ENCODE peak calls at places on chromosomes 3 and 15, in nine cellular contexts. P is nephron progenitor cell, W is AG09309, Y is transverse colon, T is HFF-Myc, I is endothelial cell, C is GM20000, R is GM10248, U is dorsolateral prefrontal cortex. D is an unnamed sample.

GRCh38 chr15:101476756-101477155 is 12.8 kb downstream of the PCSK6 start:
- DNase-seq in C (no peak), Y (no peak), P (no peak), T (no peak), R (no peak), U (no peak), I (no peak), W (no peak), D (no peak)

GRCh38 chr3:111846717-111847116 is 12.3 kb upstream of the PHLDB2 start:
- DNase-seq in C (no peak), I (no peak), Y (no peak), W (peak; percentile 88), T (no peak), P (no peak), R (no peak), U (no peak), D (no peak)

GRCh38 chr15:89137926-89138325 is 49.7 kb downstream of the ABHD2 start:
- DNase-seq in U (no peak), T (no peak), C (no peak), P (no peak), I (no peak), Y (no peak), W (no peak), R (no peak), D (no peak)

GRCh38 chr3:82294609-82295008 is 533.2 kb upstream of the GBE1 start:
- DNase-seq in R (no peak), C (peak; percentile 12), U (no peak), I (no peak), P (no peak), W (no peak), T (no peak), Y (no peak), D (no peak)

GRCh38 chr3:101574388-101575156 is 592 bp downstream of the PCNP start:
- DNase-seq in C (peak; percentile 41), T (peak; percentile 24), W (peak; percentile 21), Y (peak; percentile 44), I (peak; percentile 35), P (no peak), U (no peak), R (no peak), D (no peak)

GRCh38 chr3:139457066-139457465 is 19.2 kb downstream of the RBP2 start:
- DNase-seq in T (no peak), I (no peak), C (no peak), Y (no peak), R (no peak), P (no peak), W (no peak), U (no peak), D (no peak)

GRCh38 chr15:88664151-88664778 is 25.4 kb downstream of the ISG20 start:
- DNase-seq in I (no peak), T (no peak), R (no peak), C (no peak), P (no peak), Y (no peak), W (no peak), U (peak; percentile 35), D (no peak)

GRCh38 chr3:153591566-153592221 is 429.7 kb downstream of the RAP2B start:
- DNase-seq in W (no peak), U (no peak), P (no peak), T (no peak), C (no peak), I (no peak), Y (no peak), R (no peak), D (no peak)

GRCh38 chr3:81910244-81910852 is 148.9 kb upstream of the GBE1 start:
- DNase-seq in P (peak; percentile 30), I (peak; percentile 39), U (peak; percentile 5), R (peak; percentile 8), Y (no peak), T (peak; percentile 14), W (no peak), C (peak; percentile 22), D (no peak)

GRCh38 chr15:74730619-74731316 is 5.4 kb upstream of the CYP1A1 start:
- DNase-seq in Y (no peak), T (no peak), P (no peak), W (no peak), U (no peak), C (no peak), R (no peak), I (no peak), D (no peak)

GRCh38 chr3:47974974-47975470 is 41.2 kb downstream of the MAP4 start:
- DNase-seq in U (no peak), R (no peak), Y (no peak), W (no peak), P (no peak), C (no peak), I (no peak), T (no peak), D (no peak)

GRCh38 chr15:97955040-97955439 is 5.5 kb upstream of the ARRDC4 start:
- DNase-seq in U (no peak), R (no peak), C (no peak), P (no peak), W (no peak), T (no peak), I (no peak), Y (peak; percentile 50), D (no peak)

DNA sequence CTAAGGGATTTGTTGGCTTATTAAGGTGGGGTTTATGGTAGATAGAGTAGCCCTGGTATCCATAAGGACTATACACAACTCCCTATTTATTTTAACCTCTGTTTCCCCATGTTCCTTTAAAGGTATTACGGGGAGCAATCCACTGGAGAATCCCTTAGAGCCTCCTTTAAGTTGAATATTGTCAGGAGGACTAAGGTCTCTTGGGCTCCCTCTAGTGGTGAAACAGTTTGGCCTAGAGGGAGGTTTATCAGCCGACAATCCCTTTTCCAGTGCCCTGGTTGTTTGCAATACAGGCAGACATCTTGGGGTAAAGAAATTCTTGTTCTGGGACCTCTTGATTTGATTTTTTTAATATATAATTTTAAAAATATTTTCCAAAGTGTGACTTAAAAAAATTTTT is 12.9 kb downstream of the OPA1 start:
- DNase-seq in P (peak; percentile 31), T (no peak), R (peak; percentile 28), U (peak; percentile 29), Y (peak; percentile 55), W (peak; percentile 16), I (peak; percentile 72), C (peak; percentile 28), D (peak; percentile 28)
- TF ChIP-seq CTCF in P (peak; percentile 62), T (peak; percentile 85), R (peak; percentile 62), U (peak; percentile 69), Y (peak; percentile 66), W (peak; percentile 87), I (peak; percentile 79), C (peak; percentile 49), D (peak; percentile 85)

DNA sequence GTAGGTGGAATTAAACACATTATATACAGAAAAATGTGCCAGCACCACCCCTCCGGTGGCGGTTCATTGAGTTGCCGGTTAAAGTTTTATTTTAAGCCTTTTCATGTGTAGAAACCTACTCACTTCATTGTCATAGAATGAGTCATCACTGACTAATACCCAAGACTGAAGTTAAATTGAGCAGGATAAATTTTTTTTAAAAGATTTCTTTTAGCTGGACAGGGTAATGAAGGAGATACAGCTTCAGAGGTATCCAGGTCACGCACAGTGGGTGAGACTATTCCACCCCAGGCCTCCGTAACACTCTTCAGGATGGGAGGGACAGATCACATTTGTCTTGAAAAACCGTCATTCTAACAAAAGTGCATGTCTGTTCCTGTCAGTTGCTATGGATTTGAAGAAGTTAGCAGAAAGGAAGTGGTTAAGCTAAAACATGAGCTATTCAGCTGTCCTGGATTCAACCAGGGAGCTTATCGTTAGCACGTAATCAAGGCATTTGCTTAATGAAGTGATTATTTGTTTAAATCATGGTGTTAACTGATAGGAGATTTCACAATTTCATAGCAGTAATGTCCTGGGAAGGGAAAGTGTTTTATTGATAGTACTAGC is 23.3 kb downstream of the WHAMM start:
- DNase-seq in W (peak; percentile 58), T (peak; percentile 70), Y (no peak), P (no peak), I (no peak), U (no peak), C (peak; percentile 71), R (peak; percentile 73), D (no peak)
- TF ChIP-seq CTCF in W (peak; percentile 12), T (no peak), Y (no peak), P (no peak), I (no peak), U (no peak), C (no peak), R (no peak), D (no peak)

GRCh38 chr3:193773266-193774183 is 180.5 kb downstream of the OPA1 start:
- DNase-seq in U (no peak), P (no peak), C (no peak), R (no peak), T (no peak), Y (no peak), I (no peak), W (no peak), D (no peak)

GRCh38 chr3:193771736-193772135 is 178.7 kb downstream of the OPA1 start:
- DNase-seq in Y (no peak), C (no peak), P (peak; percentile 26), W (no peak), T (no peak), I (no peak), R (no peak), U (no peak), D (no peak)

GRCh38 chr3:193774272-193774915 is 181.4 kb downstream of the OPA1 start:
- DNase-seq in P (no peak), T (no peak), U (no peak), Y (no peak), C (no peak), I (no peak), W (no peak), R (no peak), D (no peak)

GRCh38 chr3:193771011-193771697 is 178.1 kb downstream of the OPA1 start:
- DNase-seq in R (no peak), P (no peak), C (no peak), W (no peak), Y (no peak), T (no peak), U (no peak), I (no peak), D (no peak)

DNA sequence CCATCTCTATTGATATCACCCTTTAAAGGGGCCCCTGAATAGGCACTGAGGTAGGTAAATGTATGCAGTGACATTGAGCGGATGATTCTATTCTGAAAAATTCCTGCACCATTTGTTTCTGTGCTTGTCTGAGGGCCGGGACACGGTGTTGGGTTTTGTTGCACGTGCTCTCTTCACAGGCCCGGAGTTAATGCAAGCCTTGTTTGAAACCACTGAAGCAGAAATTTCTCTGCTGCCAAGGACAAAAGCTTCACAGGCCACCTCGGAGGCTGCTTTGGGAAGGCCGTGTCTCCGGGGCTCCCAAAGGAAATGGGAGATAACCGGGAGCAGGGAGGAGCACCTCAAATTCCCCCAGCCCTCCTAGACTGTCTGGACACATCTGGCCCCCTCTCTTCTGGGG is 179.4 kb downstream of the OPA1 start:
- DNase-seq in P (no peak), Y (no peak), C (no peak), T (no peak), I (no peak), U (no peak), R (no peak), W (no peak), D (no peak)
- TF ChIP-seq CTCF in P (no peak), Y (no peak), C (no peak), T (no peak), I (no peak), U (no peak), R (no peak), W (no peak), D (no peak)

DNA sequence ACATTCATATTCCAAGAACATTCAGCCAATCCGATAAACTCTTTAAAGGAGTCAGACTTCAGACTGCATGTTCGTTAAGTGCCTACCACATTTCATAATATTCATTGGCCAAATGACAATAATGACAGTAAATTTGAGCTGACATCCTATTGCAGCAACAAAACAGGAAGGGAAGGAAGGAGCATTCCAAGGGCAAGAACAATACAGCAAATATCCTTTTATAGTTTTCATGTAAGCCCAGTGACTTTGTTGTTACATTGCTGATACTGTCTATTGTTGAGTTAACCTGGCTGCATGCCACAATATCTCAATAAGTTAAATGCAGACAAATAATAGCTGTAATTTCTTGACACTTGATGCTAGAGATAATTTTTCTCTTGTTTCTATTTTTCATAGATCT is 16.4 kb upstream of the CBLB start:
- DNase-seq in I (no peak), W (no peak), C (no peak), P (no peak), U (no peak), R (no peak), Y (no peak), T (no peak), D (no peak)
- TF ChIP-seq CTCF in I (no peak), W (no peak), C (no peak), P (no peak), U (no peak), R (no peak), Y (no peak), T (no peak), D (no peak)

D was measured in glutamatergic neuron.